ENCODE peak calls at places on chromosomes 4 and X, in four cellular contexts. T is heart left ventricle, R is HFFc6, D is epithelial cell of proximal tubule. G is an unnamed sample.

GRCh38 chr4:153792007-153792892 is 3.4 kb upstream of the SFRP2 start:
- DNase-seq in D (peak; percentile 9), R (no peak), T (no peak), G (peak; percentile 49)

GRCh38 chr4:71882113-71882512 is 98.2 kb upstream of the GC start:
- DNase-seq in R (no peak), D (no peak), T (no peak), G (no peak)

GRCh38 chr4:39548425-39549067 is 21.3 kb upstream of the UGDH start:
- DNase-seq in T (no peak), D (no peak), R (peak; percentile 63), G (peak; percentile 56)

GRCh38 chr4:98784947-98785693 is 126.7 kb upstream of the TSPAN5 start:
- DNase-seq in T (no peak), D (no peak), R (no peak), G (no peak)

GRCh38 chr4:155612074-155612473 is 54.6 kb upstream of the GUCY1A1 start:
- DNase-seq in R (no peak), T (no peak), D (no peak), G (no peak)

GRCh38 chr4:75344915-75345314 is 169.3 kb downstream of the RCHY1 start:
- DNase-seq in T (no peak), D (no peak), R (peak; percentile 27), G (peak; percentile 68)

GRCh38 chr4:120082286-120082685 is 15.6 kb upstream of the MAD2L1 start:
- DNase-seq in R (no peak), D (no peak), T (no peak), G (no peak)

GRCh38 chr4:156779046-156779445 is 192.6 kb downstream of the PDGFC start:
- DNase-seq in R (peak; percentile 25), D (no peak), T (no peak), G (peak; percentile 54)

GRCh38 chrX:39453847-39454645 is 643.7 kb downstream of the BCOR start:
- DNase-seq in D (no peak), T (no peak), R (no peak), G (no peak)

GRCh38 chrX:12956704-12957541 is 18.0 kb upstream of the TMSB4X start:
- DNase-seq in D (no peak), T (no peak), R (peak; percentile 11), G (peak; percentile 51)

GRCh38 chr4:6625256-6625655 is 15.2 kb upstream of the MRFAP1 start:
- DNase-seq in D (no peak), R (no peak), T (no peak), G (no peak)

GRCh38 chr4:118849867-118850812 is 14.2 kb upstream of the SEC24D start:
- DNase-seq in T (no peak), R (no peak), D (no peak), G (peak; percentile 31)

GRCh38 chrX:19593684-19594083 is 78.4 kb upstream of the MAP3K15 start:
- DNase-seq in T (peak; percentile 12), R (peak; percentile 32), D (no peak), G (peak; percentile 40)

GRCh38 chrX:32408389-32408788 is 803.0 kb downstream of the DMD start:
- DNase-seq in D (no peak), R (no peak), T (no peak), G (no peak)

GRCh38 chrX:13029341-13029740 is 15.1 kb downstream of the FAM9C start:
- DNase-seq in R (peak; percentile 24), T (peak; percentile 77), D (no peak), G (peak; percentile 63)

GRCh38 chr4:41572414-41572986 is 34.5 kb downstream of the LIMCH1 start:
- DNase-seq in T (no peak), D (no peak), R (no peak), G (peak; percentile 31)

GRCh38 chr4:142727152-142727551 is 118.9 kb downstream of the INPP4B start:
- DNase-seq in R (no peak), D (no peak), T (no peak), G (no peak)

GRCh38 chrX:23317799-23318724 is 16.6 kb upstream of the PTCHD1 start:
- DNase-seq in T (no peak), D (no peak), R (no peak), G (peak; percentile 8)

GRCh38 chr4:31995943-31996901 is 1276.1 kb downstream of the PCDH7 start:
- DNase-seq in D (no peak), R (no peak), T (no peak), G (no peak)

GRCh38 chr4:144787365-144788263 is 141.7 kb downstream of the HHIP start:
- DNase-seq in D (peak; percentile 15), R (peak; percentile 21), T (no peak), G (peak; percentile 31)

GRCh38 chr4:147863111-147863747 is 131.3 kb downstream of the ARHGAP10 start:
- DNase-seq in T (no peak), R (no peak), D (no peak), G (peak; percentile 8)

GRCh38 chr4:94305468-94306225 is 37.0 kb downstream of the HPGDS start:
- DNase-seq in R (no peak), T (no peak), D (peak; percentile 9), G (no peak)

GRCh38 chrX:3659761-3660160 is 53.7 kb downstream of the PRKX start:
- DNase-seq in R (peak; percentile 32), D (no peak), T (no peak), G (peak; percentile 53)

G was measured in EL.